ENCODE peak calls at places on chromosomes 7 and 10, in four cellular contexts. U is IMR-90, B is neuronal stem cell, D is trophoblast cell. P is an unnamed sample.

GRCh38 chr7:69577221-69577620 is 21.1 kb upstream of the AUTS2 start:
- DNase-seq in U (no peak), B (no peak), D (no peak), P (no peak)

GRCh38 chr10:129864601-129865126 is 99.4 kb downstream of the EBF3 start:
- DNase-seq in U (peak; percentile 2), B (no peak), D (no peak), P (no peak)

GRCh38 chr7:30062587-30062986 is 34.4 kb downstream of the PLEKHA8 start:
- DNase-seq in U (peak; percentile 56), B (peak; percentile 5), D (no peak), P (peak; percentile 44)

GRCh38 chr7:10122573-10123100 is 851.0 kb upstream of the PHF14 start:
- DNase-seq in U (no peak), B (peak; percentile 20), D (no peak), P (peak; percentile 14)

GRCh38 chr7:44309271-44310091 is 15.9 kb downstream of the CAMK2B start:
- DNase-seq in U (peak; percentile 32), B (peak; percentile 47), D (peak; percentile 53), P (peak; percentile 57)

GRCh38 chr7:134949171-134949570 is 37.1 kb upstream of the AGBL3 start:
- DNase-seq in U (no peak), B (no peak), D (peak; percentile 56), P (no peak)

GRCh38 chr10:114250246-114250645 is 11.2 kb downstream of the VWA2 start:
- DNase-seq in U (no peak), B (no peak), D (no peak), P (no peak)

GRCh38 chr7:133807610-133808543 is 319.3 kb upstream of the LRGUK start:
- DNase-seq in U (no peak), B (no peak), D (no peak), P (no peak)

GRCh38 chr10:28263136-28263857 is 39.6 kb downstream of the MPP7 start:
- DNase-seq in U (no peak), B (no peak), D (peak; percentile 21), P (peak; percentile 9)

GRCh38 chr7:25979605-25980004 is 172.4 kb upstream of the NFE2L3 start:
- DNase-seq in U (no peak), B (no peak), D (no peak), P (no peak)

GRCh38 chr7:71770269-71770907 is 638.4 kb downstream of the GALNT17 start:
- DNase-seq in U (no peak), B (no peak), D (no peak), P (no peak)

GRCh38 chr10:123743441-123744225 is 77.5 kb downstream of the GPR26 start:
- DNase-seq in U (no peak), B (no peak), D (peak; percentile 98), P (peak; percentile 50)

GRCh38 chr10:4678023-4678950 is 147.7 kb upstream of the AKR1E2 start:
- DNase-seq in U (peak; percentile 91), B (no peak), D (no peak), P (no peak)

GRCh38 chr10:80501381-80501912 is 36.3 kb upstream of the SH2D4B start:
- DNase-seq in U (no peak), B (no peak), D (peak; percentile 97), P (no peak)

GRCh38 chr10:89122431-89123066 is 84.6 kb downstream of the CH25H start:
- DNase-seq in U (peak; percentile 35), B (no peak), D (peak; percentile 12), P (no peak)

GRCh38 chr7:39299695-39300094 is 266.5 kb upstream of the YAE1 start:
- DNase-seq in U (no peak), B (no peak), D (peak; percentile 96), P (peak; percentile 49)

GRCh38 chr7:139683137-139683871 is 94.5 kb downstream of the HIPK2 start:
- DNase-seq in U (peak; percentile 61), B (no peak), D (peak; percentile 37), P (peak; percentile 87)
- H3K18ac ChIP-seq in U (peak overlapping the region; percentile 66), B (no peak overlapping the region), D (no peak overlapping the region), P (no peak overlapping the region)

DNA sequence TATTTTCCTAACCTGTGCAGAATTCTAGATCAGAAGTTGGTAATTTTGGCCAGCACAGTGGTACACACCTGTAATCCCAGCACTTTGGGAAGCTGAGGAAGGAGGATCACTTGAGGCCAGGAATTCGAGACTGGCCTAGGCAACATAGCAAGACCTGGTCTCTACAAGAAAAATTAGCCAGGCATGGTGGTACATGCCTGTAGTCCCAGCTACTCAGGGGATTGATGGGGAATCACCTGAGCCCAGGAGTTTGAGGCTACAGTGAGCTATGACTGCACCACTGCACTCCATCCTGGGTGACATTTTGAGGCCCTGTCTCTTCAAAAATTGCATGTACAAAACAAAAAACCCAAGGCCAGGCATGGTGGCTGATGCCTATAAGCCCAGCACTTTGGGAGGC is 8.6 kb downstream of the PGAM1 start:
- DNase-seq in U (no peak), B (no peak), D (no peak), P (no peak)
- H2BK5ac ChIP-seq in U (no peak overlapping the region), B (no peak overlapping the region), D (no peak overlapping the region), P (no peak overlapping the region)

GRCh38 chr7:101421123-101421522 is 58.4 kb downstream of the COL26A1 start:
- DNase-seq in U (no peak), B (no peak), D (no peak), P (no peak)

GRCh38 chr7:101419831-101420230 is 57.2 kb downstream of the COL26A1 start:
- DNase-seq in U (no peak), B (no peak), D (no peak), P (no peak)

GRCh38 chr7:101422361-101423195 is 59.9 kb downstream of the COL26A1 start:
- DNase-seq in U (no peak), B (no peak), D (peak; percentile 60), P (peak; percentile 50)

GRCh38 chr7:101418694-101419093 is 56.0 kb downstream of the COL26A1 start:
- DNase-seq in U (no peak), B (no peak), D (no peak), P (no peak)

DNA sequence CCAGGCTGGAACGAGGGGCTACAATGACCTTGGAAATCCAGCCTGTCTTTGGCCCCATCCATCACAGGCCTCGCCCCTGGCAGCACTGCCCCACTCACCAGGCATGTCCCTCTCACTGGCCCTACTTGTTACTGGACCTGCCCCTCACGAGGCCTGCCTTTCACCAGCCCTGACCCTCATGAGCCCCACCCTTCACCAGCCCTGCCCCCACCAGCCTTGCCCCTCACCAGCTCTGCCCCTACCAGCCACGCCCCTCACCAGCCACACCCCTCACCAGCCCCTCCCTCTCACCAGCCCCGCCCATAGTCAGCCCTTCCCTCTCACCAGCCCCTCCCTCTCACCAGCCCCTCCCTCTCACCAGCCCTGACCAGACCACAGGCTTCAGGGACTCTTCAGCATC is 57.8 kb downstream of the COL26A1 start:
- DNase-seq in U (no peak), B (no peak), D (no peak), P (peak; percentile 80)
- H3K18ac ChIP-seq in U (no peak overlapping the region), B (no peak overlapping the region), D (no peak overlapping the region), P (no peak overlapping the region)

GRCh38 chr10:3106908-3107425 is 39.6 kb downstream of the PFKP start:
- DNase-seq in U (no peak), B (no peak), D (no peak), P (no peak)

GRCh38 chr10:3108575-3109105 is 41.3 kb downstream of the PFKP start:
- DNase-seq in U (no peak), B (no peak), D (no peak), P (no peak)

GRCh38 chr10:3107426-3107961 is 40.1 kb downstream of the PFKP start:
- DNase-seq in U (peak; percentile 98), B (no peak), D (peak; percentile 14), P (no peak)

GRCh38 chr10:3109196-3109595 is 41.8 kb downstream of the PFKP start:
- DNase-seq in U (no peak), B (no peak), D (no peak), P (no peak)

GRCh38 chr10:3108033-3108432 is 40.7 kb downstream of the PFKP start:
- DNase-seq in U (no peak), B (no peak), D (no peak), P (no peak)
- H2BK5ac ChIP-seq in U (peak overlapping the region; percentile 93), B (no peak overlapping the region), D (no peak overlapping the region), P (no peak overlapping the region)

GRCh38 chr10:32951111-32951510 is 6.9 kb downstream of the ITGB1 start:
- DNase-seq in U (no peak), B (no peak), D (no peak), P (no peak)
- H3K18ac ChIP-seq in U (no peak overlapping the region), B (no peak overlapping the region), D (no peak overlapping the region), P (no peak overlapping the region)

GRCh38 chr7:6706666-6707407 is at the start of gene ZNF12:
- DNase-seq in U (peak; percentile 92), B (peak; percentile 87), D (peak; percentile 98), P (peak; percentile 97)
- H2BK5ac ChIP-seq in U (peak within 1 kb of the TSS; percentile 71), B (peak within 1 kb of the TSS; percentile 1), D (peak within 1 kb of the TSS; percentile 29), P (no peak within 1 kb of the TSS)